ENCODE peak calls at places on chromosomes 4 and X, in four cellular contexts. One of them, this sample, is unnamed. For H3K9me3 and H3K4me1, the result is how much of the 10 kb centered on the place peaks cover.

GRCh38 chr4:16056681-16057400 is 27.0 kb downstream of the PROM1 start:
- DNase-seq in left lung: no peak
- DNase-seq in mammary epithelial cell: no peak
- DNase-seq in endothelial cell of umbilical vein: peak
- DNase-seq in this sample: peak

GRCh38 chr4:36824682-36825081 is 419.9 kb upstream of the NWD2 start:
- DNase-seq in left lung: no peak
- DNase-seq in mammary epithelial cell: no peak
- DNase-seq in endothelial cell of umbilical vein: no peak
- DNase-seq in this sample: no peak

GRCh38 chrX:40389555-40389954 is 191.2 kb upstream of the ATP6AP2 start:
- DNase-seq in left lung: no peak
- DNase-seq in mammary epithelial cell: no peak
- DNase-seq in endothelial cell of umbilical vein: no peak
- DNase-seq in this sample: no peak

GRCh38 chr4:108070775-108071174 is 81.1 kb downstream of the HADH start:
- DNase-seq in left lung: no peak
- DNase-seq in mammary epithelial cell: no peak
- DNase-seq in endothelial cell of umbilical vein: no peak
- DNase-seq in this sample: no peak

GRCh38 chr4:177064116-177064515 is 245.6 kb upstream of the NEIL3 start:
- DNase-seq in left lung: no peak
- DNase-seq in mammary epithelial cell: no peak
- DNase-seq in endothelial cell of umbilical vein: no peak
- DNase-seq in this sample: no peak

GRCh38 chr4:2651998-2652397 is 104.1 kb downstream of the TNIP2 start:
- DNase-seq in left lung: no peak
- DNase-seq in mammary epithelial cell: no peak
- DNase-seq in endothelial cell of umbilical vein: no peak
- DNase-seq in this sample: no peak

GRCh38 chr4:94472056-94472826 is 20.5 kb downstream of the PDLIM5 start:
- DNase-seq in left lung: no peak
- DNase-seq in mammary epithelial cell: peak
- DNase-seq in endothelial cell of umbilical vein: peak
- DNase-seq in this sample: no peak

GRCh38 chr4:25926473-25926872 is 12.5 kb downstream of the SMIM20 start:
- DNase-seq in left lung: no peak
- DNase-seq in mammary epithelial cell: no peak
- DNase-seq in endothelial cell of umbilical vein: no peak
- DNase-seq in this sample: no peak

GRCh38 chrX:150683536-150684146 is 9.6 kb upstream of the MTMR1 start:
- DNase-seq in left lung: no peak
- DNase-seq in mammary epithelial cell: peak
- DNase-seq in endothelial cell of umbilical vein: peak
- DNase-seq in this sample: peak

GRCh38 chr4:76067652-76068286 is 6.7 kb upstream of the ART3 start:
- DNase-seq in left lung: no peak
- DNase-seq in mammary epithelial cell: peak
- DNase-seq in endothelial cell of umbilical vein: peak
- DNase-seq in this sample: peak

GRCh38 chr4:75916091-75916661 is 13.9 kb upstream of the PPEF2 start:
- DNase-seq in left lung: no peak
- DNase-seq in mammary epithelial cell: peak
- DNase-seq in endothelial cell of umbilical vein: peak
- DNase-seq in this sample: peak

GRCh38 chr4:165489786-165490185 is 111.0 kb downstream of the CPE start:
- DNase-seq in left lung: no peak
- DNase-seq in mammary epithelial cell: peak
- DNase-seq in endothelial cell of umbilical vein: peak
- DNase-seq in this sample: no peak

GRCh38 chrX:134737061-134737460 is 78.8 kb upstream of the PLAC1 start:
- DNase-seq in left lung: no peak
- DNase-seq in mammary epithelial cell: no peak
- DNase-seq in endothelial cell of umbilical vein: peak
- DNase-seq in this sample: no peak

GRCh38 chr4:152696764-152697250 is 17.0 kb upstream of the TMEM154 start:
- DNase-seq in left lung: no peak
- DNase-seq in mammary epithelial cell: peak
- DNase-seq in endothelial cell of umbilical vein: no peak
- DNase-seq in this sample: no peak

GRCh38 chr4:53714377-53715140 is 123.3 kb upstream of the LNX1 start:
- DNase-seq in left lung: no peak
- DNase-seq in mammary epithelial cell: no peak
- DNase-seq in endothelial cell of umbilical vein: no peak
- DNase-seq in this sample: no peak

GRCh38 chr4:71184195-71184781 is 154.5 kb upstream of the SLC4A4 start:
- DNase-seq in left lung: no peak
- DNase-seq in mammary epithelial cell: peak
- DNase-seq in endothelial cell of umbilical vein: peak
- DNase-seq in this sample: peak

GRCh38 chr4:186726150-186726439 is 2.4 kb upstream of the FAT1 start:
- DNase-seq in left lung: no peak
- DNase-seq in mammary epithelial cell: no peak
- DNase-seq in endothelial cell of umbilical vein: peak
- DNase-seq in this sample: no peak

GRCh38 chr4:8591114-8591513 is 1.5 kb upstream of the CPZ start:
- DNase-seq in left lung: peak
- DNase-seq in mammary epithelial cell: no peak
- DNase-seq in endothelial cell of umbilical vein: no peak
- DNase-seq in this sample: no peak

GRCh38 chrX:69615779-69616519 is at the start of gene EDA:
- DNase-seq in left lung: peak
- DNase-seq in mammary epithelial cell: peak
- DNase-seq in endothelial cell of umbilical vein: peak
- DNase-seq in this sample: peak

GRCh38 chrX:132958086-132958703 is at the start of gene HS6ST2:
- DNase-seq in left lung: no peak
- DNase-seq in mammary epithelial cell: no peak
- DNase-seq in endothelial cell of umbilical vein: peak
- DNase-seq in this sample: peak

GRCh38 chrX:136867518-136867917 is 13.0 kb downstream of the RBMX start:
- DNase-seq in left lung: no peak
- DNase-seq in mammary epithelial cell: no peak
- DNase-seq in endothelial cell of umbilical vein: no peak
- DNase-seq in this sample: no peak

GRCh38 chrX:21412029-21412428 is 37.8 kb downstream of the CNKSR2 start:
- DNase-seq in left lung: no peak
- DNase-seq in mammary epithelial cell: peak
- DNase-seq in endothelial cell of umbilical vein: peak
- DNase-seq in this sample: no peak

GRCh38 chr4:86220137-86220536 is 139.7 kb downstream of the MAPK10 start:
- DNase-seq in left lung: no peak
- DNase-seq in mammary epithelial cell: no peak
- DNase-seq in endothelial cell of umbilical vein: peak
- DNase-seq in this sample: no peak

GRCh38 chr4:185524888-185525863 is 10.1 kb downstream of the PDLIM3 start:
- DNase-seq in left lung: no peak
- DNase-seq in mammary epithelial cell: no peak
- DNase-seq in endothelial cell of umbilical vein: no peak
- DNase-seq in this sample: no peak

GRCh38 chr4:81314196-81314896 is 99.3 kb upstream of the PRKG2 start:
- DNase-seq in left lung: no peak
- DNase-seq in mammary epithelial cell: peak
- DNase-seq in endothelial cell of umbilical vein: no peak
- DNase-seq in this sample: peak

GRCh38 chr4:101367201-101367600 is 19.9 kb upstream of the PPP3CA start:
- DNase-seq in left lung: no peak
- DNase-seq in mammary epithelial cell: peak
- DNase-seq in endothelial cell of umbilical vein: no peak
- DNase-seq in this sample: no peak

GRCh38 chr4:127501103-127501502 is 131.7 kb upstream of the INTU start:
- DNase-seq in left lung: no peak
- DNase-seq in mammary epithelial cell: peak
- DNase-seq in endothelial cell of umbilical vein: no peak
- DNase-seq in this sample: no peak

GRCh38 chr4:3043272-3044020 is 30.9 kb downstream of the HTT-AS start:
- DNase-seq in left lung: no peak
- DNase-seq in mammary epithelial cell: no peak
- DNase-seq in endothelial cell of umbilical vein: no peak
- DNase-seq in this sample: no peak

GRCh38 chr4:183303278-183303677 is 16.8 kb downstream of the CLDN22 start:
- DNase-seq in left lung: no peak
- DNase-seq in mammary epithelial cell: no peak
- DNase-seq in endothelial cell of umbilical vein: no peak
- DNase-seq in this sample: no peak

GRCh38 chrX:116395752-116396151 is 40.7 kb upstream of the SLC6A14 start:
- DNase-seq in left lung: no peak
- DNase-seq in mammary epithelial cell: no peak
- DNase-seq in endothelial cell of umbilical vein: no peak
- DNase-seq in this sample: no peak

DNA sequence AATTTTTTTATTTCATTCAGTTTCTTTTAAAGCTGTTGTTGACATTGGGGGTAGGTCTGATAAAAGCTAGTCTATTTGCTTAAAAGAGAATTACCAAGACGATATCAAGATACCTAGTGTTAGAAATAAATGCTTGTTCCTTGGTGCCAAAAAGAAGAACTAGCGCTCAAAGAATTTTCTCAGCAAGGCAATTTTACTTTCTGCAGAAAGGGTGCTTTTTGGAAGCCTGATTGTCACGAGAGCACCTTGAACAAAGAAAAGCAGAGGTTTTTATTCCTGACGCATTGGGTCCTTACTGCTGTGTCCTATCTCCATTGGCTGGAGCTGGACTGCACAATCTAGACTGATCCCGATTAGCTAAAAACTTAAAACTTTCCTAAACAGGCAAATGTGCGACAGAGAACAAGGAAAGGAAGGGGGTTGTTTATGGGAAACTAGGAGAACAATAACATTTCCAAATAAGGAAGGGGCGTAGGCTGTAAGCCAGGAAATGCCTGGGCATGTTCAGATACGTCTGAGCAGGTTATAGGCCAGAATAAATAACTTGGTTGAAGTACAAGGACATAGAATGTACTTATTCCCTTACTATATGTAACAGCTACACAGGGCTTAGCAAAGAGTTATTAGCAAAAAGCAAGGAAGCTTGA is 50.3 kb upstream of the STPG2 start:
- DNase-seq in left lung: no peak
- DNase-seq in mammary epithelial cell: peak
- DNase-seq in endothelial cell of umbilical vein: no peak
- DNase-seq in this sample: no peak
- H3K9me3 ChIP-seq in left lung: half or more
- H3K9me3 ChIP-seq in mammary epithelial cell: under half
- H3K9me3 ChIP-seq in endothelial cell of umbilical vein: under half
- H3K9me3 ChIP-seq in this sample: under half

GRCh38 chr4:143339497-143339896 is 2.8 kb downstream of the GAB1 start:
- DNase-seq in left lung: no peak
- DNase-seq in mammary epithelial cell: no peak
- DNase-seq in endothelial cell of umbilical vein: no peak
- DNase-seq in this sample: no peak

GRCh38 chr4:143343276-143343831 is 6.7 kb downstream of the GAB1 start:
- DNase-seq in left lung: no peak
- DNase-seq in mammary epithelial cell: no peak
- DNase-seq in endothelial cell of umbilical vein: no peak
- DNase-seq in this sample: no peak

GRCh38 chr4:143338313-143338712 is 1.6 kb downstream of the GAB1 start:
- DNase-seq in left lung: no peak
- DNase-seq in mammary epithelial cell: no peak
- DNase-seq in endothelial cell of umbilical vein: no peak
- DNase-seq in this sample: no peak

GRCh38 chr4:143344011-143344410 is 7.3 kb downstream of the GAB1 start:
- DNase-seq in left lung: no peak
- DNase-seq in mammary epithelial cell: peak
- DNase-seq in endothelial cell of umbilical vein: no peak
- DNase-seq in this sample: peak

DNA sequence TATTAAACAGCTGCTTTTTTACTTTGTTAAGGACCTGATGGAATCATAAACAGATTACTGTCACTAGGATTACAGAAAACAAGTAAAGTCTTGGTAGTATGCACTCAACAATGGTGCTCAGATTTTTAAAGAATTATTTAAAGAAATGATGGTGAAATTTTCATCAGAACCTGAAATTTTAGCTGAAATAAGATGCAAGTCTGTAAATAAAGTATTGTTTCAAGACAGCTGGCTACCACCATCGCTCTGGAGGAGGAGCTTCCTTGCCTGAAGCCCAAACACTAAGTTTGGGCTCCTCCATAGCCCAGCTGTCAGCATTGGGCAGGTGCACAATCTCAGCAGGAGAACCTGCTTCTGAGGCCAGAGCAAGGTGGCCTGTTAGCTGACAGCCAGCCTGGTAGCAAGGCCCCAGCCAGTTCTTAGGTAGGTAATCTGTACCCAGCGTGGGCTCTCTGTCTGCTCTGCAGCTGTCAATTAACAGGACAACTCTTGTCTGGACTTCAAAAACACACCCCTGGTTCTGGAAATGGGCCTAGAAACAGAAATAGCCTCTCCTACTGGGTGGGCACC is 4.6 kb downstream of the GAB1 start:
- DNase-seq in left lung: no peak
- DNase-seq in mammary epithelial cell: no peak
- DNase-seq in endothelial cell of umbilical vein: no peak
- DNase-seq in this sample: no peak
- H3K4me3 ChIP-seq in left lung: no peak
- H3K4me3 ChIP-seq in mammary epithelial cell: no peak
- H3K4me3 ChIP-seq in endothelial cell of umbilical vein: no peak
- H3K4me3 ChIP-seq in this sample: no peak

GRCh38 chr4:13546855-13547562 is 2.7 kb upstream of the NKX3-2 start:
- DNase-seq in left lung: peak
- DNase-seq in mammary epithelial cell: no peak
- DNase-seq in endothelial cell of umbilical vein: no peak
- DNase-seq in this sample: peak
- H3K4me1 ChIP-seq in left lung: under half
- H3K4me1 ChIP-seq in mammary epithelial cell: under half
- H3K4me1 ChIP-seq in endothelial cell of umbilical vein: under half
- H3K4me1 ChIP-seq in this sample: under half

DNA sequence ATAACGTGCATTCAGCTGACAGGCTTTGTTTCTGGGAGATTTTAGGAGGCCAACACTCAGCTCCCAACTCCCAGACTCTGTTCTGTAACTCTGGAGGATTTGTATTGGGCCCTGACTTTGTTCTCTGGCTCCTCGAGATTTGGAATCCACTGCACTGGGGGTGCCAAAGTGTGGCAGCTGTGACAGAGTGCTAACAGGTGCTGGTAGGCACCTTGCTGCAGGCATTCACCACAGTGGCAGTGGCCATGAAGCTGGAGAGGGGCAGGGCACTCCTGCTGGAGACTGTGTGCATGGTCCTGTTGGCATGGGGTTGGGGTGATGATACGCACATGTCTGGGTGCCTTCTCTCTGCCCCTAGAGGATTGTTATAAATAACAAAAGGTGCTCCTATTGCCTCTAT is 1094.9 kb upstream of the SLIT2 start:
- DNase-seq in left lung: peak
- DNase-seq in mammary epithelial cell: no peak
- DNase-seq in endothelial cell of umbilical vein: no peak
- DNase-seq in this sample: no peak
- H3K9me3 ChIP-seq in left lung: under half
- H3K9me3 ChIP-seq in mammary epithelial cell: under half
- H3K9me3 ChIP-seq in endothelial cell of umbilical vein: under half
- H3K9me3 ChIP-seq in this sample: under half

GRCh38 chr4:40264995-40265909 is 68.4 kb downstream of the RHOH start:
- DNase-seq in left lung: no peak
- DNase-seq in mammary epithelial cell: no peak
- DNase-seq in endothelial cell of umbilical vein: no peak
- DNase-seq in this sample: peak
- H3K4me3 ChIP-seq in left lung: no peak
- H3K4me3 ChIP-seq in mammary epithelial cell: no peak
- H3K4me3 ChIP-seq in endothelial cell of umbilical vein: no peak
- H3K4me3 ChIP-seq in this sample: no peak